ENCODE peak calls at places on chromosomes 3 and 15, in four cellular contexts. One of them, this sample, is unnamed.

GRCh38 chr15:34331809-34332208 is 5.8 kb downstream of the SLC12A6 start:
- DNase-seq in lower leg skin: no peak
- DNase-seq in sigmoid colon: no peak
- DNase-seq in LHCN-M2: no peak
- DNase-seq in this sample: no peak

GRCh38 chr3:72100062-72100511 is 315.1 kb upstream of the PROK2 start:
- DNase-seq in lower leg skin: no peak
- DNase-seq in sigmoid colon: peak
- DNase-seq in LHCN-M2: no peak
- DNase-seq in this sample: no peak

GRCh38 chr3:42906085-42906904 is at the start of gene ZNF662:
- DNase-seq in lower leg skin: no peak
- DNase-seq in sigmoid colon: peak
- DNase-seq in LHCN-M2: peak
- DNase-seq in this sample: peak

GRCh38 chr3:158160958-158161357 is 51.1 kb downstream of the RSRC1 start:
- DNase-seq in lower leg skin: no peak
- DNase-seq in sigmoid colon: no peak
- DNase-seq in LHCN-M2: peak
- DNase-seq in this sample: no peak

GRCh38 chr3:151434151-151434890 is 26.5 kb downstream of the IGSF10 start:
- DNase-seq in lower leg skin: no peak
- DNase-seq in sigmoid colon: no peak
- DNase-seq in LHCN-M2: peak
- DNase-seq in this sample: no peak

GRCh38 chr3:23915537-23916108 is 1.2 kb downstream of the NKIRAS1 start:
- DNase-seq in lower leg skin: no peak
- DNase-seq in sigmoid colon: no peak
- DNase-seq in LHCN-M2: peak
- DNase-seq in this sample: no peak

GRCh38 chr3:30553641-30554316 is 52.6 kb upstream of the TGFBR2 start:
- DNase-seq in lower leg skin: no peak
- DNase-seq in sigmoid colon: no peak
- DNase-seq in LHCN-M2: peak
- DNase-seq in this sample: no peak

GRCh38 chr3:14093831-14094230 is 30.8 kb downstream of the CHCHD4 start:
- DNase-seq in lower leg skin: no peak
- DNase-seq in sigmoid colon: no peak
- DNase-seq in LHCN-M2: no peak
- DNase-seq in this sample: no peak

GRCh38 chr15:51186846-51187340 is 92.2 kb upstream of the TNFAIP8L3 start:
- DNase-seq in lower leg skin: no peak
- DNase-seq in sigmoid colon: no peak
- DNase-seq in LHCN-M2: peak
- DNase-seq in this sample: no peak

GRCh38 chr15:54839379-54839778 is 357.4 kb downstream of the RSL24D1 start:
- DNase-seq in lower leg skin: no peak
- DNase-seq in sigmoid colon: no peak
- DNase-seq in LHCN-M2: no peak
- DNase-seq in this sample: no peak

GRCh38 chr3:119690043-119690656 is 12.7 kb upstream of the CFAP91 start:
- DNase-seq in lower leg skin: no peak
- DNase-seq in sigmoid colon: no peak
- DNase-seq in LHCN-M2: peak
- DNase-seq in this sample: peak

This sample was measured in T47D.